ENCODE peak calls at places on chromosomes 12 and 14, in four cellular contexts. N is mesendoderm, R is neuronal stem cell, A is H1. Z is an unnamed sample.
A peak's percentile ranks its signal among the peaks of the same experiment; 100 is the strongest.

GRCh38 chr14:66530526-66530925 is 22.6 kb downstream of the GPHN start:
- DNase-seq in N (no peak), A (no peak), R (no peak), Z (no peak)

GRCh38 chr12:7079826-7080125 is 12.5 kb downstream of the C1R start:
- DNase-seq in N (no peak), A (no peak), R (no peak), Z (peak; percentile 82)

GRCh38 chr14:102891111-102891510 is 31.4 kb upstream of the AMN start:
- DNase-seq in A (no peak), N (no peak), R (no peak), Z (no peak)

GRCh38 chr14:94460631-94461416 is 8.2 kb upstream of the SERPINA11 start:
- DNase-seq in R (no peak), N (no peak), A (no peak), Z (no peak)

GRCh38 chr12:118645219-118645618 is 268.9 kb downstream of the SUDS3 start:
- DNase-seq in N (peak; percentile 67), A (no peak), R (peak; percentile 69), Z (no peak)

GRCh38 chr12:120649442-120650248 is 9.2 kb downstream of the CABP1 start:
- DNase-seq in N (no peak), R (no peak), A (no peak), Z (no peak)

GRCh38 chr12:8844665-8845064 is 22.2 kb downstream of the A2ML1 start:
- DNase-seq in R (no peak), A (no peak), N (no peak), Z (no peak)

GRCh38 chr12:71594214-71594948 is 69.3 kb downstream of the ZFC3H1 start:
- DNase-seq in A (no peak), R (no peak), N (peak; percentile 53), Z (peak; percentile 5)

GRCh38 chr14:75906680-75907280 is 75.0 kb downstream of the TGFB3 start:
- DNase-seq in N (peak; percentile 47), A (no peak), R (peak; percentile 59), Z (peak; percentile 65)

GRCh38 chr14:22597265-22597664 is 835 bp upstream of the ABHD4 start:
- DNase-seq in N (peak; percentile 65), A (no peak), R (no peak), Z (no peak)

GRCh38 chr12:5102261-5102789 is 58.6 kb downstream of the KCNA5 start:
- DNase-seq in A (no peak), N (no peak), R (no peak), Z (peak; percentile 9)

GRCh38 chr12:56154246-56154771 is 1.9 kb downstream of the MYL6B start:
- DNase-seq in A (no peak), N (peak; percentile 38), R (no peak), Z (no peak)

GRCh38 chr12:9961106-9961505 is 10.1 kb upstream of the CLEC12A start:
- DNase-seq in R (no peak), A (no peak), N (no peak), Z (no peak)

GRCh38 chr12:2691340-2692111 is 103.2 kb upstream of the FKBP4 start:
- DNase-seq in N (peak; percentile 51), A (no peak), R (peak; percentile 30), Z (no peak)

GRCh38 chr14:94367896-94368590 is 20.4 kb downstream of the SERPINA1 start:
- DNase-seq in R (no peak), A (no peak), N (no peak), Z (no peak)

GRCh38 chr12:109458771-109459208 is 18.3 kb downstream of the KCTD10 start:
- DNase-seq in A (no peak), R (peak; percentile 35), N (peak; percentile 66), Z (peak; percentile 83)

GRCh38 chr14:64594438-64594837 is 44.7 kb downstream of the PPP1R36 start:
- DNase-seq in N (no peak), A (no peak), R (no peak), Z (no peak)

GRCh38 chr14:102500724-102501123 is 8.9 kb downstream of the ANKRD9 start:
- DNase-seq in R (no peak), N (no peak), A (no peak), Z (no peak)

GRCh38 chr14:59463773-59464650 is 1.2 kb downstream of the GPR135 start:
- DNase-seq in A (no peak), R (no peak), N (peak; percentile 39), Z (no peak)

GRCh38 chr12:11779286-11779685 is 129.8 kb downstream of the ETV6 start:
- DNase-seq in A (no peak), R (no peak), N (no peak), Z (peak; percentile 63)

GRCh38 chr14:41718477-41719166 is 111.9 kb downstream of the LRFN5 start:
- DNase-seq in R (no peak), N (no peak), A (no peak), Z (no peak)

GRCh38 chr12:89353823-89354629 is 1.7 kb upstream of the DUSP6 start:
- DNase-seq in R (peak; percentile 62), N (peak; percentile 96), A (peak; percentile 67), Z (peak; percentile 76)

GRCh38 chr14:90439874-90440442 is 43.1 kb downstream of the CALM1 start:
- DNase-seq in N (no peak), R (no peak), A (no peak), Z (no peak)

GRCh38 chr12:11718768-11719253 is 69.3 kb downstream of the ETV6 start:
- DNase-seq in R (no peak), N (peak; percentile 84), A (no peak), Z (peak; percentile 93)

GRCh38 chr12:52207895-52208294 is 16.1 kb upstream of the KRT80 start:
- DNase-seq in N (no peak), R (no peak), A (no peak), Z (peak; percentile 39)

GRCh38 chr12:6091786-6092566 is 32.5 kb downstream of the VWF start:
- DNase-seq in N (no peak), R (no peak), A (no peak), Z (no peak)

GRCh38 chr12:24760162-24760561 is 188.7 kb downstream of the BCAT1 start:
- DNase-seq in R (no peak), N (peak; percentile 56), A (no peak), Z (no peak)

GRCh38 chr12:80068173-80068572 is 31.2 kb upstream of the OTOGL start:
- DNase-seq in A (peak; percentile 34), N (peak; percentile 87), R (no peak), Z (no peak)

GRCh38 chr12:107610030-107610859 is 75.4 kb upstream of the PWP1 start:
- DNase-seq in R (peak; percentile 38), A (peak; percentile 62), N (peak; percentile 66), Z (peak; percentile 32)

GRCh38 chr14:61388173-61388975 is 67.0 kb downstream of the PRKCH start:
- DNase-seq in N (peak; percentile 8), R (no peak), A (no peak), Z (peak; percentile 15)

DNA sequence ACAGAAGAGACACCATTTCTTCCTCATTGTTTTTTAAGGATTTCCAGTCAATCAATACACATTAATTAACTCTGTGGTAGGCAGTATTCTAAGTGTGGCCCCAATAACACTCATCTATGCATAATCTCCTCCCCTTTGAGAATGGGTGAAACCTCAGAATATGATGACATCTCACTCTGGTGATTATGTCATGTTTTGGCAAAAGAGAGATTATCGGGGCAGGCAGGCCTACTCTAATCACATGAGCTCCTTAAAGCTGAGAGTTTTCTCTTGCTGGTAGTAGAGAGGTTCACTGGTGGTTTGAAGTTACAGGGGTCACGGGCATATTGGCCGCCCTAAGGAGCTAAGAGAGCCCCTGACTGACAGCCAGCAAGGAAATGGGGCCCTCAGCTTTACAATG is 7.1 kb upstream of the LGMN start:
- DNase-seq in R (no peak), N (no peak), A (no peak), Z (no peak)
- H4K8ac ChIP-seq in R (no peak overlapping the region), N (no peak overlapping the region), A (no peak overlapping the region), Z (no peak overlapping the region)

GRCh38 chr14:29030121-29030520 is 263.5 kb downstream of the FOXG1 start:
- DNase-seq in A (no peak), R (no peak), N (no peak), Z (peak; percentile 1)

GRCh38 chr14:29030970-29031369 is 264.4 kb downstream of the FOXG1 start:
- DNase-seq in N (no peak), R (no peak), A (no peak), Z (no peak)

DNA sequence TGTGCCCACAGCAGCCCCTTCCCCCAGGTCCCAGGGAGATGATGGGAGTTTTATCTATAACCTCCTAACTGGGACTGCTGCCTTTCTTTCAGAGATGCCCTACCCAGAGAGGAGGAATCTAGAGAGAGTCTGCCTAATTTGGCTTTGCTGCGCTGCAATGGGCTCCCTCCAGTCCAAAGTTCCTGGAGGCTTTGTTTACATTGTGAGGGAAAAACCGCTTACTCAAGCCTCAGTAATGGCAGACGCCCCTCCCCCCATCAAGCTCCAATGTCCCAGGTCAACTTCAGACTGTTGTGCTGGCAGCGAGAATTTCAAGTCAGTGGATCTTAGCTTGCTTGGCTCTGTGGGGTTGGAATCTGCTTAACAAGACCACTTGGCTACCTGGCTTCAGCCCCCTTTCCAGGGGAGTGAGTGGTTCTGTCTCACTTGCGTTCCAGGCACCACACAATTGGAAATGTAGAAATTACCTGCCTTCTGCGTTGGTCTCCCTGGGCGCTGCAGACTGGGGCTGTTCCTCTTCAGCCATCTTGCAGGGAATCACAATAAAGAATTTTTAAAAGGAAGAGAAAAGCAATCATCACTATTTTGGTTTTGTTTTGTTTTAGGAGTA is 262.5 kb downstream of the FOXG1 start:
- DNase-seq in R (peak; percentile 29), A (peak; percentile 59), N (peak; percentile 82), Z (peak; percentile 4)
- H2BK15ac ChIP-seq in R (peak overlapping the region; percentile 62), A (no peak overlapping the region), N (peak overlapping the region; percentile 75), Z (no peak overlapping the region)

GRCh38 chr12:98870521-98870920 is 225.4 kb downstream of the APAF1 start:
- DNase-seq in N (peak; percentile 44), R (peak; percentile 33), A (no peak), Z (no peak)

GRCh38 chr12:98868076-98868475 is 223.0 kb downstream of the APAF1 start:
- DNase-seq in N (no peak), A (no peak), R (no peak), Z (no peak)

GRCh38 chr12:98869886-98870285 is 224.8 kb downstream of the APAF1 start:
- DNase-seq in A (no peak), R (no peak), N (no peak), Z (no peak)

GRCh38 chr12:98864363-98864762 is 219.3 kb downstream of the APAF1 start:
- DNase-seq in R (no peak), A (no peak), N (no peak), Z (no peak)

DNA sequence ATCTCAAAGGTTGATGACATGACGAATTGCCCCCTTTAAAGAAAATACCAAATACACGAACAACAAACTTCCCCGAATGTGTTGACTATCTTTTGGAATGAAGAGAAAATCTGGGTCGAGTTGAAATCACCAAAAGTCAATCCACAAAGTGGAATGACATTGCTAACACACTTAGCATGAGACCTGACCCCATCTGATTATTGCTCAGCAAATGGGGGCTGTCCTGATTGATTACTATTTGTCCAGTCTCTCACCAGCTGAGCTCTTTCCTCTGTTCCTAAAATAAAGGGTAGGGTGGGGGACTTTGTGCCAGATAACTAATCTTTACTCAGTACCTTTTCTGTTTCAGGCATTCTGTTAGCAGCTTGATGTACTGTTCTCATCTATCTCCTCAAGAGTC is 223.4 kb downstream of the APAF1 start:
- DNase-seq in N (peak; percentile 79), A (no peak), R (no peak), Z (no peak)
- H4K8ac ChIP-seq in N (no peak overlapping the region), A (no peak overlapping the region), R (no peak overlapping the region), Z (no peak overlapping the region)

DNA sequence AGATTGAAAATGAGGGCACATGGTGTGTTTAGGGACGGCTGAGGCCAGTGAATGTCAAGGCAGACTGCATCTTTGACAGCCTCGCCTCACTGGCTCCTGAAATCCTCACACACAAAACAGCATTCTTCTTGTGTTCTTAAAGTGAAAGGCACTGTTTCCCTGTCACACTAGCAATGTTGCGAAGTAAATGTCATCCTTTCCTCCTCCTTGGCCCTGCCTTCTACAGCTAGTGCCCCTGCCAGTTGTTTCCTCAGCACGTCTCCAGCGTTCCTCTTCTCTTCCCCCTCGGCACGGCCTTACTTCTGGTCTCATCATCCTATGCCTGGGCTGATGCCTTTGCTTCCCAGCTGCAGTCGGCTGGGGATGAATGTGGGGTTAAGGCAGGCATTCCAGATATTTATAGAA is 129.4 kb upstream of the DNM1L start:
- DNase-seq in A (no peak), R (no peak), N (peak; percentile 16), Z (peak; percentile 58)
- H2BK15ac ChIP-seq in A (no peak overlapping the region), R (no peak overlapping the region), N (no peak overlapping the region), Z (no peak overlapping the region)